ENCODE peak calls at places on chromosome 20, in nine cellular contexts. Y is adrenal gland, G is A673, X is pancreas, N is lower lobe of right lung, T is thyroid gland, F is GM23338, W is transverse colon, R is psoas muscle. M is an unnamed sample.

GRCh38 chr20:56003966-56004365 is 1.4 kb downstream of the CBLN4 start:
- DNase-seq in Y (no peak), G (no peak), X (peak), N (peak), T (peak), F (no peak), W (peak), R (no peak), M (no peak)

GRCh38 chr20:45061244-45061643 is 39.7 kb downstream of the KCNS1 start:
- DNase-seq in Y (no peak), G (peak), X (no peak), N (no peak), T (no peak), F (no peak), W (no peak), R (no peak), M (no peak)

GRCh38 chr20:46587986-46588385 is 37.5 kb upstream of the OCSTAMP start:
- DNase-seq in Y (no peak), G (no peak), X (no peak), N (no peak), T (no peak), F (no peak), W (no peak), R (no peak), M (no peak)

GRCh38 chr20:9038791-9039190 is 30.1 kb upstream of the PLCB4 start:
- DNase-seq in Y (no peak), G (no peak), X (no peak), N (no peak), T (no peak), F (no peak), W (no peak), R (no peak), M (no peak)

GRCh38 chr20:43507150-43508080 is at the start of gene L3MBTL1:
- DNase-seq in Y (peak), G (peak), X (peak), N (peak), T (peak), F (peak), W (peak), R (peak), M (no peak)

GRCh38 chr20:11045412-11046175 is 371.8 kb upstream of the JAG1 start:
- DNase-seq in Y (no peak), G (no peak), X (no peak), N (no peak), T (no peak), F (no peak), W (peak), R (no peak), M (no peak)

GRCh38 chr20:47887064-47887463 is 101.8 kb upstream of the SULF2 start:
- DNase-seq in Y (no peak), G (no peak), X (no peak), N (no peak), T (no peak), F (no peak), W (no peak), R (no peak), M (no peak)

GRCh38 chr20:3275064-3275935 is 36.3 kb upstream of the SLC4A11 start:
- DNase-seq in Y (no peak), G (no peak), X (no peak), N (no peak), T (no peak), F (no peak), W (no peak), R (no peak), M (no peak)

GRCh38 chr20:25382704-25383370 is 7.8 kb downstream of the ABHD12 start:
- DNase-seq in Y (no peak), G (no peak), X (no peak), N (no peak), T (peak), F (no peak), W (no peak), R (no peak), M (no peak)

GRCh38 chr20:5331340-5331739 is 14.6 kb upstream of the PROKR2 start:
- DNase-seq in Y (no peak), G (no peak), X (no peak), N (no peak), T (no peak), F (no peak), W (no peak), R (no peak), M (no peak)

GRCh38 chr20:43744966-43745733 is 18.3 kb upstream of the GTSF1L start:
- DNase-seq in Y (no peak), G (peak), X (no peak), N (peak), T (no peak), F (no peak), W (peak), R (no peak), M (no peak)

GRCh38 chr20:47865912-47866311 is 80.6 kb upstream of the SULF2 start:
- DNase-seq in Y (no peak), G (no peak), X (no peak), N (no peak), T (no peak), F (no peak), W (no peak), R (no peak), M (no peak)

GRCh38 chr20:2103454-2104153 is 2.0 kb downstream of the STK35 start:
- DNase-seq in Y (no peak), G (no peak), X (no peak), N (no peak), T (no peak), F (peak), W (no peak), R (no peak), M (no peak)

GRCh38 chr20:64098471-64099013 is 8.8 kb downstream of the NPBWR2 start:
- DNase-seq in Y (no peak), G (no peak), X (no peak), N (no peak), T (no peak), F (no peak), W (no peak), R (no peak), M (no peak)

GRCh38 chr20:11687546-11688292 is 230.0 kb upstream of the BTBD3 start:
- DNase-seq in Y (no peak), G (no peak), X (no peak), N (no peak), T (no peak), F (no peak), W (no peak), R (no peak), M (no peak)

GRCh38 chr20:13382786-13383185 is 161.7 kb downstream of the ISM1 start:
- DNase-seq in Y (no peak), G (no peak), X (no peak), N (no peak), T (peak), F (no peak), W (no peak), R (no peak), M (no peak)

GRCh38 chr20:23147964-23148720 is 62.0 kb upstream of the CD93 start:
- DNase-seq in Y (peak), G (peak), X (no peak), N (peak), T (no peak), F (no peak), W (no peak), R (peak), M (peak)

GRCh38 chr20:5309971-5310370 is 6.8 kb downstream of the PROKR2 start:
- DNase-seq in Y (no peak), G (no peak), X (no peak), N (no peak), T (no peak), F (no peak), W (no peak), R (no peak), M (no peak)

GRCh38 chr20:38073307-38074010 is 39.9 kb downstream of the RPRD1B start:
- DNase-seq in Y (peak), G (peak), X (no peak), N (no peak), T (peak), F (peak), W (peak), R (no peak), M (peak)

GRCh38 chr20:891121-892080 is 24.7 kb downstream of the ANGPT4 start:
- DNase-seq in Y (peak), G (no peak), X (peak), N (no peak), T (peak), F (no peak), W (no peak), R (peak), M (peak)

GRCh38 chr20:18613553-18613952 is 25.7 kb downstream of the DTD1 start:
- DNase-seq in Y (no peak), G (no peak), X (no peak), N (no peak), T (no peak), F (no peak), W (no peak), R (no peak), M (no peak)

GRCh38 chr20:21513881-21514540 is at the start of gene NKX2-2:
- DNase-seq in Y (no peak), G (peak), X (no peak), N (no peak), T (no peak), F (peak), W (no peak), R (peak), M (no peak)

GRCh38 chr20:62087227-62087626 is 21.5 kb upstream of the TAF4 start:
- DNase-seq in Y (no peak), G (no peak), X (no peak), N (no peak), T (no peak), F (no peak), W (no peak), R (no peak), M (no peak)

GRCh38 chr20:36932476-36933426 is 18.8 kb downstream of the SAMHD1 start:
- DNase-seq in Y (no peak), G (no peak), X (no peak), N (no peak), T (peak), F (no peak), W (no peak), R (no peak), M (no peak)

GRCh38 chr20:4065405-4065841 is 50.1 kb upstream of the RNF24 start:
- DNase-seq in Y (no peak), G (no peak), X (no peak), N (no peak), T (no peak), F (no peak), W (no peak), R (no peak), M (peak)

GRCh38 chr20:19940945-19941590 is 76.1 kb upstream of the NAA20 start:
- DNase-seq in Y (no peak), G (no peak), X (no peak), N (no peak), T (no peak), F (no peak), W (no peak), R (no peak), M (no peak)

GRCh38 chr20:19942611-19943010 is 74.6 kb upstream of the NAA20 start:
- DNase-seq in Y (no peak), G (no peak), X (no peak), N (no peak), T (no peak), F (no peak), W (no peak), R (no peak), M (no peak)

GRCh38 chr20:19945732-19946670 is 71.2 kb upstream of the NAA20 start:
- DNase-seq in Y (no peak), G (no peak), X (no peak), N (no peak), T (peak), F (no peak), W (peak), R (no peak), M (no peak)

GRCh38 chr20:19944772-19945459 is 72.2 kb upstream of the NAA20 start:
- DNase-seq in Y (no peak), G (no peak), X (no peak), N (no peak), T (peak), F (no peak), W (no peak), R (no peak), M (no peak)

DNA sequence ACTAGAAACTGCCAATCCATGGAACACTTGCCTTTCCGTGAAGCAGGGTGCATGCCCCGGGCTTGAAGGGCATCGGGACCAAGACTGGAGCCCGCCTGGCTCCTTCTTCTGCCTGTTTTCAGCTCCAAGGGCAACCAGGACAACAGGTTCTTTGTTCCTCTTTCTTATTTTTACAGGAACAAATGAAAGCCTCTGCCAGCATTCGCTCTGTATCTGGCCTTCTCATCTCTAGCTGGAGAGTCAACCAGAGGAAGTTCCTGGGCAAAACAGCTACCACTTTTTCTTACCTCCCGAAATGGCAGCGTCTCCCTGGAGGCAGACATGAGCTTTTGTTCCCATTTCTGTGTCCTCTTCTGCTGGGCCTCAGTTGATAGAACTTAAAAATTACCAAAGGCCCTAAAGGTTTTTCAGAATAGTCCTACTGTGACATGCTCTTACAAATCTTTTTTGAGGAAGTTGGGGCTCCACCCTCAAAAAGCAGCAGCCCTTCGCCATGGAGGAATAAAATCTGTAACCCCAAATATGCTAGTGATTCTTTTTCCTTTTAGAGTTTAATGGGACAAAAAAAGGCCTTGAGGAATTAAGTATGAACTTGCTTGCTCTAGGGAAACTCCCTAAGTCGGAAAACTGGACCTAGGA is 74.0 kb upstream of the NAA20 start:
- DNase-seq in Y (no peak), G (no peak), X (no peak), N (peak), T (peak), F (no peak), W (no peak), R (no peak), M (no peak)
- H3K27ac ChIP-seq in Y (peak), G (no peak), X (peak), N (peak), T (peak), F (no peak), W (no peak), R (no peak), M (peak)

GRCh38 chr20:33791540-33791939 is 19.6 kb upstream of the CHMP4B start:
- DNase-seq in Y (no peak), G (no peak), X (no peak), N (no peak), T (no peak), F (no peak), W (no peak), R (no peak), M (no peak)
- H3K27ac ChIP-seq in Y (no peak), G (no peak), X (no peak), N (no peak), T (no peak), F (no peak), W (peak), R (no peak), M (no peak)

DNA sequence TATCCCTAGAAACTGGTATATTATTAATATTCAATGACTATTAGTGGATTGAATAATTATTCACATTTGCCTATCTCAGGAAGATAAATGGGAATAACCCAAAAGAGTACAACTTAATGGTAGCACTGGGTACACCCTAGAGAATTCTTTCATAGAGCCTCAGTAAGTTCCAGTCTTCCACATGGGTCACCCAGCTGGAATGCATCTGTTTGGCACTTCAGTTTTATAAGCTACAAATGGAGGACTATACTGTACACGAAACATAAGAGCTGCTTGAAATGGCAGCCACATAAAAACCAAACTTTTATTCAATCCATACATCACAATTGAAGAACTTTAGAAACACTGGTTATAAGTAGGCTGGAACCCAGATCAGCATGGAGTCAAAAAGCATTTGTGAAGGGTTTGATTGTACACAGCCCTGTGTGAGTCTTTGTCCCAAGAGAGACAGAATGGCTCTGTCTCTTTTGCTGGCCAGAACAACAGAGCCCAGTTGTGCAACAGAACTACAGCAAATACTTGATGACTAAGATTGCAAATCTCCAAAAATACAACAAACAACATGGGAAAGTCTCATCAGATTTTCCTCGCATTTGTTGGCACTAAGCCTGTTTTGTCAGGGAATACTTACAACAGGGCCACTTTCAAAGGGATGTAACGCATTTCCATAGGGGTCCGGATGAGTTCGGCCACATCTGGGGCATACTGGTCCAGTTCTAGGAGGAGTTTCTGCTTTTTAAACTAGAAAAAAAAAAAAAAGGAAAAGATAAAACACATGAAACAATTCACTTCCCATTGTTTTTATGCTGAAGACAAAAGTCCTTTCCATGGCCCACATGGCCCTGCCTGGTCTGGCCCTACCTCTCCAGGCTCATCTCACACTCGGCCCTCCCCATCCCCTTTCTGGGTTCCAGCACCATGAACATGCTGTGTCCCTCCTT is 39.4 kb downstream of the PIGU start:
- DNase-seq in Y (peak), G (no peak), X (no peak), N (no peak), T (no peak), F (no peak), W (no peak), R (no peak), M (peak)
- H3K27ac ChIP-seq in Y (peak), G (no peak), X (peak), N (peak), T (peak), F (no peak), W (peak), R (peak), M (peak)

GRCh38 chr20:31555203-31555602 is 41.0 kb downstream of the HM13 start:
- DNase-seq in Y (no peak), G (no peak), X (no peak), N (no peak), T (no peak), F (no peak), W (no peak), R (no peak), M (no peak)
- H3K27ac ChIP-seq in Y (no peak), G (no peak), X (no peak), N (no peak), T (no peak), F (no peak), W (no peak), R (no peak), M (no peak)

GRCh38 chr20:50345712-50346371 is 155.2 kb downstream of the CEBPB start:
- DNase-seq in Y (no peak), G (no peak), X (no peak), N (no peak), T (no peak), F (no peak), W (no peak), R (no peak), M (no peak)

GRCh38 chr20:50348118-50348517 is 157.5 kb downstream of the CEBPB start:
- DNase-seq in Y (peak), G (no peak), X (no peak), N (peak), T (no peak), F (peak), W (no peak), R (no peak), M (peak)

GRCh38 chr20:50346372-50347347 is 156.0 kb downstream of the CEBPB start:
- DNase-seq in Y (peak), G (peak), X (no peak), N (peak), T (peak), F (no peak), W (peak), R (peak), M (peak)

GRCh38 chr20:50350510-50351249 is 159.5 kb upstream of the PTPN1 start:
- DNase-seq in Y (no peak), G (no peak), X (peak), N (no peak), T (no peak), F (no peak), W (no peak), R (no peak), M (no peak)

GRCh38 chr20:50347568-50347981 is 156.9 kb downstream of the CEBPB start:
- DNase-seq in Y (no peak), G (no peak), X (no peak), N (no peak), T (peak), F (no peak), W (no peak), R (no peak), M (no peak)
- H3K27ac ChIP-seq in Y (peak), G (no peak), X (peak), N (peak), T (peak), F (no peak), W (peak), R (peak), M (no peak)

GRCh38 chr20:52596261-52596660 is 375.9 kb upstream of the TSHZ2 start:
- DNase-seq in Y (no peak), G (no peak), X (no peak), N (no peak), T (no peak), F (no peak), W (no peak), R (no peak), M (no peak)

GRCh38 chr20:52593634-52594033 is 378.5 kb upstream of the TSHZ2 start:
- DNase-seq in Y (no peak), G (no peak), X (no peak), N (no peak), T (no peak), F (no peak), W (no peak), R (no peak), M (no peak)

GRCh38 chr20:52598306-52598705 is 373.9 kb upstream of the TSHZ2 start:
- DNase-seq in Y (no peak), G (no peak), X (no peak), N (no peak), T (no peak), F (no peak), W (no peak), R (no peak), M (no peak)

GRCh38 chr20:52592567-52592966 is 379.6 kb upstream of the TSHZ2 start:
- DNase-seq in Y (no peak), G (no peak), X (no peak), N (no peak), T (no peak), F (no peak), W (no peak), R (no peak), M (no peak)

GRCh38 chr20:52595492-52595891 is 376.7 kb upstream of the TSHZ2 start:
- DNase-seq in Y (no peak), G (no peak), X (no peak), N (no peak), T (no peak), F (no peak), W (no peak), R (no peak), M (no peak)
- H3K27ac ChIP-seq in Y (no peak), G (no peak), X (no peak), N (no peak), T (no peak), F (no peak), W (no peak), R (no peak), M (no peak)

GRCh38 chr20:60512436-60512835 is 554.2 kb downstream of the CDH26 start:
- DNase-seq in Y (no peak), G (peak), X (no peak), N (no peak), T (no peak), F (no peak), W (no peak), R (no peak), M (no peak)
- H3K27ac ChIP-seq in Y (no peak), G (no peak), X (no peak), N (no peak), T (no peak), F (no peak), W (no peak), R (no peak), M (peak)